ENCODE peak calls at places on chromosomes 5 and 9, in six cellular contexts. One of them, this sample, is unnamed.
A peak's percentile ranks its signal among the peaks of the same experiment; 100 is the strongest.

GRCh38 chr9:88820055-88820454 is 171.2 kb upstream of the S1PR3 start:
- DNase-seq in A673: no peak
- DNase-seq in mammary epithelial cell: peak; percentile 33
- DNase-seq in esophagus squamous epithelium: no peak
- DNase-seq in brain microvascular endothelial cell: no peak
- DNase-seq in astrocyte: peak; percentile 35
- DNase-seq in this sample: no peak

GRCh38 chr5:19488786-19489185 is 499.2 kb downstream of the CDH18 start:
- DNase-seq in A673: no peak
- DNase-seq in mammary epithelial cell: no peak
- DNase-seq in esophagus squamous epithelium: no peak
- DNase-seq in brain microvascular endothelial cell: no peak
- DNase-seq in astrocyte: no peak
- DNase-seq in this sample: no peak

GRCh38 chr5:138635708-138636107 is 60.5 kb upstream of the HSPA9 start:
- DNase-seq in A673: no peak
- DNase-seq in mammary epithelial cell: no peak
- DNase-seq in esophagus squamous epithelium: no peak
- DNase-seq in brain microvascular endothelial cell: no peak
- DNase-seq in astrocyte: no peak
- DNase-seq in this sample: no peak

GRCh38 chr9:12464910-12465512 is 228.2 kb upstream of the TYRP1 start:
- DNase-seq in A673: peak; percentile 55
- DNase-seq in mammary epithelial cell: no peak
- DNase-seq in esophagus squamous epithelium: no peak
- DNase-seq in brain microvascular endothelial cell: peak; percentile 2
- DNase-seq in astrocyte: no peak
- DNase-seq in this sample: no peak

GRCh38 chr9:130834371-130835311 is at the start of gene ABL1:
- DNase-seq in A673: peak; percentile 85
- DNase-seq in mammary epithelial cell: peak; percentile 93
- DNase-seq in esophagus squamous epithelium: no peak
- DNase-seq in brain microvascular endothelial cell: peak; percentile 82
- DNase-seq in astrocyte: peak; percentile 84
- DNase-seq in this sample: no peak

GRCh38 chr5:16600949-16601348 is 15.8 kb downstream of the RETREG1 start:
- DNase-seq in A673: no peak
- DNase-seq in mammary epithelial cell: no peak
- DNase-seq in esophagus squamous epithelium: no peak
- DNase-seq in brain microvascular endothelial cell: no peak
- DNase-seq in astrocyte: no peak
- DNase-seq in this sample: no peak

GRCh38 chr5:53239301-53239990 is 129.9 kb upstream of the MOCS2 start:
- DNase-seq in A673: no peak
- DNase-seq in mammary epithelial cell: no peak
- DNase-seq in esophagus squamous epithelium: no peak
- DNase-seq in brain microvascular endothelial cell: no peak
- DNase-seq in astrocyte: peak; percentile 32
- DNase-seq in this sample: no peak

GRCh38 chr5:147576646-147577535 is 67.0 kb upstream of the DPYSL3 start:
- DNase-seq in A673: peak; percentile 58
- DNase-seq in mammary epithelial cell: peak; percentile 32
- DNase-seq in esophagus squamous epithelium: no peak
- DNase-seq in brain microvascular endothelial cell: peak; percentile 26
- DNase-seq in astrocyte: no peak
- DNase-seq in this sample: no peak

GRCh38 chr5:146751781-146752401 is 126.7 kb downstream of the PPP2R2B start:
- DNase-seq in A673: no peak
- DNase-seq in mammary epithelial cell: no peak
- DNase-seq in esophagus squamous epithelium: no peak
- DNase-seq in brain microvascular endothelial cell: no peak
- DNase-seq in astrocyte: no peak
- DNase-seq in this sample: no peak

GRCh38 chr9:116193636-116194035 is 40.0 kb downstream of the PAPPA start:
- DNase-seq in A673: no peak
- DNase-seq in mammary epithelial cell: peak; percentile 83
- DNase-seq in esophagus squamous epithelium: no peak
- DNase-seq in brain microvascular endothelial cell: peak; percentile 65
- DNase-seq in astrocyte: peak; percentile 81
- DNase-seq in this sample: no peak

GRCh38 chr9:131116281-131117101 is 8.9 kb upstream of the NUP214 start:
- DNase-seq in A673: no peak
- DNase-seq in mammary epithelial cell: no peak
- DNase-seq in esophagus squamous epithelium: no peak
- DNase-seq in brain microvascular endothelial cell: no peak
- DNase-seq in astrocyte: no peak
- DNase-seq in this sample: no peak

GRCh38 chr5:136781464-136781863 is 416.1 kb upstream of the TRPC7 start:
- DNase-seq in A673: no peak
- DNase-seq in mammary epithelial cell: no peak
- DNase-seq in esophagus squamous epithelium: no peak
- DNase-seq in brain microvascular endothelial cell: no peak
- DNase-seq in astrocyte: peak; percentile 77
- DNase-seq in this sample: no peak

GRCh38 chr5:37787742-37788141 is 52.1 kb downstream of the GDNF start:
- DNase-seq in A673: no peak
- DNase-seq in mammary epithelial cell: no peak
- DNase-seq in esophagus squamous epithelium: no peak
- DNase-seq in brain microvascular endothelial cell: no peak
- DNase-seq in astrocyte: peak; percentile 67
- DNase-seq in this sample: no peak

GRCh38 chr5:166834246-166834645 is 1457.2 kb upstream of the WWC1 start:
- DNase-seq in A673: no peak
- DNase-seq in mammary epithelial cell: no peak
- DNase-seq in esophagus squamous epithelium: no peak
- DNase-seq in brain microvascular endothelial cell: no peak
- DNase-seq in astrocyte: no peak
- DNase-seq in this sample: no peak

GRCh38 chr5:956941-957729 is 51.5 kb upstream of the NKD2 start:
- DNase-seq in A673: peak; percentile 18
- DNase-seq in mammary epithelial cell: peak; percentile 46
- DNase-seq in esophagus squamous epithelium: no peak
- DNase-seq in brain microvascular endothelial cell: peak; percentile 40
- DNase-seq in astrocyte: peak; percentile 92
- DNase-seq in this sample: no peak

GRCh38 chr9:100700689-100701318 is 122.9 kb downstream of the CAVIN4 start:
- DNase-seq in A673: peak; percentile 50
- DNase-seq in mammary epithelial cell: peak; percentile 16
- DNase-seq in esophagus squamous epithelium: no peak
- DNase-seq in brain microvascular endothelial cell: no peak
- DNase-seq in astrocyte: no peak
- DNase-seq in this sample: no peak

GRCh38 chr5:133244242-133244641 is 192.4 kb downstream of the HSPA4 start:
- DNase-seq in A673: no peak
- DNase-seq in mammary epithelial cell: no peak
- DNase-seq in esophagus squamous epithelium: no peak
- DNase-seq in brain microvascular endothelial cell: no peak
- DNase-seq in astrocyte: no peak
- DNase-seq in this sample: no peak

GRCh38 chr5:112866739-112867138 is 5.7 kb downstream of the SRP19 start:
- DNase-seq in A673: no peak
- DNase-seq in mammary epithelial cell: no peak
- DNase-seq in esophagus squamous epithelium: no peak
- DNase-seq in brain microvascular endothelial cell: no peak
- DNase-seq in astrocyte: no peak
- DNase-seq in this sample: no peak

GRCh38 chr5:848671-849111 is 2.1 kb downstream of the ZDHHC11 start:
- DNase-seq in A673: no peak
- DNase-seq in mammary epithelial cell: no peak
- DNase-seq in esophagus squamous epithelium: no peak
- DNase-seq in brain microvascular endothelial cell: no peak
- DNase-seq in astrocyte: no peak
- DNase-seq in this sample: no peak

GRCh38 chr9:131747352-131747751 is 7.5 kb upstream of the RAPGEF1 start:
- DNase-seq in A673: peak; percentile 71
- DNase-seq in mammary epithelial cell: peak; percentile 42
- DNase-seq in esophagus squamous epithelium: no peak
- DNase-seq in brain microvascular endothelial cell: peak; percentile 42
- DNase-seq in astrocyte: peak; percentile 32
- DNase-seq in this sample: peak; percentile 40

GRCh38 chr9:75664597-75664996 is 225.9 kb upstream of the PCSK5 start:
- DNase-seq in A673: no peak
- DNase-seq in mammary epithelial cell: no peak
- DNase-seq in esophagus squamous epithelium: no peak
- DNase-seq in brain microvascular endothelial cell: no peak
- DNase-seq in astrocyte: no peak
- DNase-seq in this sample: no peak

GRCh38 chr9:134689320-134690181 is 47.9 kb downstream of the COL5A1 start:
- DNase-seq in A673: peak; percentile 37
- DNase-seq in mammary epithelial cell: peak; percentile 32
- DNase-seq in esophagus squamous epithelium: no peak
- DNase-seq in brain microvascular endothelial cell: peak; percentile 42
- DNase-seq in astrocyte: no peak
- DNase-seq in this sample: no peak

GRCh38 chr5:36877667-36878420 is 1.3 kb downstream of the NIPBL start:
- DNase-seq in A673: peak; percentile 42
- DNase-seq in mammary epithelial cell: peak; percentile 76
- DNase-seq in esophagus squamous epithelium: no peak
- DNase-seq in brain microvascular endothelial cell: peak; percentile 24
- DNase-seq in astrocyte: peak; percentile 48
- DNase-seq in this sample: peak; percentile 34

GRCh38 chr5:68242743-68243142 is 27.2 kb downstream of the PIK3R1 start:
- DNase-seq in A673: no peak
- DNase-seq in mammary epithelial cell: no peak
- DNase-seq in esophagus squamous epithelium: no peak
- DNase-seq in brain microvascular endothelial cell: peak; percentile 61
- DNase-seq in astrocyte: peak; percentile 74
- DNase-seq in this sample: no peak

GRCh38 chr5:174736351-174736721 is 12.0 kb downstream of the MSX2 start:
- DNase-seq in A673: no peak
- DNase-seq in mammary epithelial cell: no peak
- DNase-seq in esophagus squamous epithelium: no peak
- DNase-seq in brain microvascular endothelial cell: peak; percentile 85
- DNase-seq in astrocyte: peak; percentile 87
- DNase-seq in this sample: peak; percentile 33

GRCh38 chr5:56298329-56298962 is 65.3 kb upstream of the ANKRD55 start:
- DNase-seq in A673: no peak
- DNase-seq in mammary epithelial cell: no peak
- DNase-seq in esophagus squamous epithelium: no peak
- DNase-seq in brain microvascular endothelial cell: no peak
- DNase-seq in astrocyte: no peak
- DNase-seq in this sample: no peak

DNA sequence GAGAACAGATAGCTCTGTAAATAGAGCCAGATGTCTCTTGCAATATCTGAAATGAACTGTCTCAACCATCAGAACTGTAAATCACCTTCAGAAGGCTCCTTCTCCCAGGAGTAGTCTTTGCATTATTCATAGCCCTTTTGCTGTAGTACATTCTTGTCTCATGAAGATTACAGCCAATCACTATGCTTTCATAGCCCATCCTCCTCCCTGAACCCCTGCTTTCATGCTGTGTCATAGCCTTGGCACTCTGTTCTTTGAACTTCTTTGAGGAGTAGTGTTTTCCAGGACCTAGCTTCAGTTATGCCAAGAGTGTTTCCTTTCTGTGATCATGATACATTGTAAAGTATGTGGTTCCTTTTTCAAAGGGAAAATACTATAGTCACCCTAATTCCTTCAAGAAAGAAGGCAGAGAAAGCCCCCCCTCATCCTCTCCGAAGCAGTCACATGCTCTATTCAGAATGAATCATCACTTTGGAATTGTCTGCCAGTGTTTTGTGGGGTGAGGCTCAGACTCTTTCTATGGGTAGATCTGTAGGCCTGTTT is 61.1 kb downstream of the GRIA1 start:
- DNase-seq in A673: peak; percentile 76
- DNase-seq in mammary epithelial cell: peak; percentile 91
- DNase-seq in esophagus squamous epithelium: no peak
- DNase-seq in brain microvascular endothelial cell: peak; percentile 94
- DNase-seq in astrocyte: peak; percentile 97
- DNase-seq in this sample: peak; percentile 78
- H3K27ac ChIP-seq in A673: peak overlapping the region; percentile 87
- H3K27ac ChIP-seq in mammary epithelial cell: peak overlapping the region; percentile 92
- H3K27ac ChIP-seq in esophagus squamous epithelium: no peak overlapping the region
- H3K27ac ChIP-seq in brain microvascular endothelial cell: peak overlapping the region; percentile 72
- H3K27ac ChIP-seq in astrocyte: peak overlapping the region; percentile 95
- H3K27ac ChIP-seq in this sample: peak overlapping the region; percentile 97

GRCh38 chr5:78613151-78613533 is 35.4 kb downstream of the LHFPL2 start:
- DNase-seq in A673: no peak
- DNase-seq in mammary epithelial cell: no peak
- DNase-seq in esophagus squamous epithelium: no peak
- DNase-seq in brain microvascular endothelial cell: no peak
- DNase-seq in astrocyte: no peak
- DNase-seq in this sample: no peak

GRCh38 chr5:78610163-78610583 is 38.4 kb downstream of the LHFPL2 start:
- DNase-seq in A673: no peak
- DNase-seq in mammary epithelial cell: no peak
- DNase-seq in esophagus squamous epithelium: no peak
- DNase-seq in brain microvascular endothelial cell: peak; percentile 59
- DNase-seq in astrocyte: peak; percentile 82
- DNase-seq in this sample: no peak

GRCh38 chr5:78612227-78613150 is 36.1 kb downstream of the LHFPL2 start:
- DNase-seq in A673: no peak
- DNase-seq in mammary epithelial cell: no peak
- DNase-seq in esophagus squamous epithelium: no peak
- DNase-seq in brain microvascular endothelial cell: no peak
- DNase-seq in astrocyte: no peak
- DNase-seq in this sample: no peak

GRCh38 chr5:78611161-78611605 is 37.4 kb downstream of the LHFPL2 start:
- DNase-seq in A673: no peak
- DNase-seq in mammary epithelial cell: no peak
- DNase-seq in esophagus squamous epithelium: no peak
- DNase-seq in brain microvascular endothelial cell: no peak
- DNase-seq in astrocyte: no peak
- DNase-seq in this sample: no peak

GRCh38 chr5:78610633-78611032 is 37.9 kb downstream of the LHFPL2 start:
- DNase-seq in A673: no peak
- DNase-seq in mammary epithelial cell: no peak
- DNase-seq in esophagus squamous epithelium: no peak
- DNase-seq in brain microvascular endothelial cell: no peak
- DNase-seq in astrocyte: peak; percentile 54
- DNase-seq in this sample: no peak
- H3K27ac ChIP-seq in A673: no peak overlapping the region
- H3K27ac ChIP-seq in mammary epithelial cell: no peak overlapping the region
- H3K27ac ChIP-seq in esophagus squamous epithelium: peak overlapping the region; percentile 61
- H3K27ac ChIP-seq in brain microvascular endothelial cell: peak overlapping the region; percentile 4
- H3K27ac ChIP-seq in astrocyte: peak overlapping the region; percentile 74
- H3K27ac ChIP-seq in this sample: no peak overlapping the region

GRCh38 chr9:36213387-36213786 is 22.7 kb downstream of the CLTA start:
- DNase-seq in A673: no peak
- DNase-seq in mammary epithelial cell: no peak
- DNase-seq in esophagus squamous epithelium: no peak
- DNase-seq in brain microvascular endothelial cell: no peak
- DNase-seq in astrocyte: no peak
- DNase-seq in this sample: no peak
- H3K27ac ChIP-seq in A673: no peak overlapping the region
- H3K27ac ChIP-seq in mammary epithelial cell: no peak overlapping the region
- H3K27ac ChIP-seq in esophagus squamous epithelium: no peak overlapping the region
- H3K27ac ChIP-seq in brain microvascular endothelial cell: no peak overlapping the region
- H3K27ac ChIP-seq in astrocyte: no peak overlapping the region
- H3K27ac ChIP-seq in this sample: no peak overlapping the region

GRCh38 chr5:139738193-139738592 is 57.4 kb upstream of the PSD2 start:
- DNase-seq in A673: no peak
- DNase-seq in mammary epithelial cell: no peak
- DNase-seq in esophagus squamous epithelium: no peak
- DNase-seq in brain microvascular endothelial cell: no peak
- DNase-seq in astrocyte: no peak
- DNase-seq in this sample: no peak
- H3K27ac ChIP-seq in A673: no peak overlapping the region
- H3K27ac ChIP-seq in mammary epithelial cell: no peak overlapping the region
- H3K27ac ChIP-seq in esophagus squamous epithelium: no peak overlapping the region
- H3K27ac ChIP-seq in brain microvascular endothelial cell: no peak overlapping the region
- H3K27ac ChIP-seq in astrocyte: no peak overlapping the region
- H3K27ac ChIP-seq in this sample: no peak overlapping the region

GRCh38 chr5:32613050-32613672 is 27.8 kb downstream of the SUB1 start:
- DNase-seq in A673: peak; percentile 87
- DNase-seq in mammary epithelial cell: peak; percentile 51
- DNase-seq in esophagus squamous epithelium: peak; percentile 24
- DNase-seq in brain microvascular endothelial cell: peak; percentile 90
- DNase-seq in astrocyte: peak; percentile 53
- DNase-seq in this sample: peak; percentile 16
- H3K27ac ChIP-seq in A673: peak overlapping the region; percentile 9
- H3K27ac ChIP-seq in mammary epithelial cell: no peak overlapping the region
- H3K27ac ChIP-seq in esophagus squamous epithelium: no peak overlapping the region
- H3K27ac ChIP-seq in brain microvascular endothelial cell: no peak overlapping the region
- H3K27ac ChIP-seq in astrocyte: peak overlapping the region; percentile 19
- H3K27ac ChIP-seq in this sample: no peak overlapping the region